ENCODE peak calls at places on chromosomes 13 and 19, in four cellular contexts. G is T-helper 1 cell, P is cardiac fibroblast, F is SK-N-SH. T is an unnamed sample.

GRCh38 chr13:98571955-98572662 is 4.8 kb downstream of the STK24 start:
- DNase-seq in G (no peak), P (peak), F (peak), T (no peak)

GRCh38 chr19:2538096-2538757 is 62.3 kb downstream of the GADD45B start:
- DNase-seq in G (no peak), P (no peak), F (no peak), T (no peak)

GRCh38 chr13:35648109-35648508 is 171.6 kb upstream of the MAB21L1 start:
- DNase-seq in G (no peak), P (peak), F (no peak), T (no peak)

GRCh38 chr19:40315812-40316475 is 30.8 kb upstream of the AKT2 start:
- DNase-seq in G (no peak), P (no peak), F (peak), T (no peak)

GRCh38 chr13:25136872-25137623 is 35.0 kb downstream of the AMER2 start:
- DNase-seq in G (no peak), P (no peak), F (no peak), T (no peak)

GRCh38 chr19:18999016-18999758 is 34.1 kb downstream of the SUGP2 start:
- DNase-seq in G (no peak), P (peak), F (no peak), T (no peak)

GRCh38 chr13:114047358-114047881 is 73.5 kb upstream of the C13orf46 start:
- DNase-seq in G (no peak), P (no peak), F (no peak), T (no peak)

GRCh38 chr19:4597975-4598671 is 38.6 kb upstream of the SEMA6B start:
- DNase-seq in G (peak), P (peak), F (peak), T (peak)

GRCh38 chr13:75908137-75908536 is 272.0 kb downstream of the LMO7 start:
- DNase-seq in G (no peak), P (peak), F (no peak), T (no peak)

GRCh38 chr19:40542197-40542859 is 34.3 kb upstream of the SHKBP1 start:
- DNase-seq in G (no peak), P (peak), F (peak), T (no peak)

GRCh38 chr19:3768748-3769099 is 3.3 kb downstream of the RAX2 start:
- DNase-seq in G (no peak), P (no peak), F (no peak), T (no peak)

GRCh38 chr19:46049597-46049996 is 8.8 kb upstream of the IGFL4 start:
- DNase-seq in G (no peak), P (no peak), F (no peak), T (no peak)

GRCh38 chr13:95258619-95259194 is 42.5 kb downstream of the ABCC4 start:
- DNase-seq in G (no peak), P (no peak), F (no peak), T (no peak)

GRCh38 chr13:50682002-50682401 is 161.5 kb downstream of the DLEU7 start:
- DNase-seq in G (no peak), P (no peak), F (no peak), T (no peak)

GRCh38 chr19:4970558-4971423 is 1.9 kb downstream of the KDM4B start:
- DNase-seq in G (no peak), P (peak), F (peak), T (peak)

GRCh38 chr19:4911314-4911713 is 2.0 kb downstream of the UHRF1 start:
- DNase-seq in G (no peak), P (no peak), F (no peak), T (no peak)

GRCh38 chr13:45778897-45779296 is 72.7 kb downstream of the SIAH3 start:
- DNase-seq in G (no peak), P (no peak), F (no peak), T (no peak)